ENCODE peak calls at places on chromosomes 16 and 17, in four cellular contexts. One of them, this sample, is unnamed.

GRCh38 chr16:9099131-9099625 is 7.7 kb downstream of the HAPSTR1 start:
- DNase-seq in HL-60: no peak
- DNase-seq in GM12878: no peak
- DNase-seq in K562: no peak
- DNase-seq in this sample: peak; percentile 16

GRCh38 chr17:32976605-32977004 is 15.0 kb upstream of the SPACA3 start:
- DNase-seq in K562: no peak
- DNase-seq in GM12878: no peak
- DNase-seq in HL-60: no peak
- DNase-seq in this sample: no peak

GRCh38 chr16:10968509-10968908 is 24.1 kb downstream of the CLEC16A start:
- DNase-seq in HL-60: no peak
- DNase-seq in GM12878: no peak
- DNase-seq in K562: no peak
- DNase-seq in this sample: no peak

GRCh38 chr17:40190197-40191021 is 13.1 kb downstream of the RAPGEFL1 start:
- DNase-seq in GM12878: no peak
- DNase-seq in HL-60: no peak
- DNase-seq in K562: no peak
- DNase-seq in this sample: no peak

GRCh38 chr16:13083687-13084086 is 182.3 kb downstream of the SHISA9 start:
- DNase-seq in K562: no peak
- DNase-seq in GM12878: no peak
- DNase-seq in HL-60: no peak
- DNase-seq in this sample: no peak

GRCh38 chr17:73914536-73915274 is 270.5 kb upstream of the SDK2 start:
- DNase-seq in GM12878: no peak
- DNase-seq in HL-60: no peak
- DNase-seq in K562: no peak
- DNase-seq in this sample: no peak

GRCh38 chr16:56332464-56333079 is 92.8 kb downstream of the AMFR start:
- DNase-seq in GM12878: no peak
- DNase-seq in HL-60: no peak
- DNase-seq in K562: peak; percentile 72
- DNase-seq in this sample: no peak

GRCh38 chr17:3937359-3937758 is 21.1 kb upstream of the P2RX1 start:
- DNase-seq in GM12878: no peak
- DNase-seq in HL-60: no peak
- DNase-seq in K562: no peak
- DNase-seq in this sample: no peak

GRCh38 chr17:61385869-61386245 is 13.8 kb upstream of the TBX2 start:
- DNase-seq in GM12878: no peak
- DNase-seq in HL-60: no peak
- DNase-seq in K562: no peak
- DNase-seq in this sample: no peak

GRCh38 chr17:21549107-21549687 is 143.1 kb upstream of the KCNJ18 start:
- DNase-seq in HL-60: no peak
- DNase-seq in GM12878: no peak
- DNase-seq in K562: no peak
- DNase-seq in this sample: no peak

GRCh38 chr17:41959336-41960095 is 7.1 kb upstream of the CNP start:
- DNase-seq in GM12878: no peak
- DNase-seq in K562: peak; percentile 73
- DNase-seq in HL-60: no peak
- DNase-seq in this sample: no peak

GRCh38 chr17:17913695-17914332 is 58.4 kb downstream of the TOM1L2 start:
- DNase-seq in GM12878: no peak
- DNase-seq in K562: peak; percentile 87
- DNase-seq in HL-60: no peak
- DNase-seq in this sample: peak; percentile 48

GRCh38 chr17:71409712-71410111 is 711.1 kb upstream of the SOX9 start:
- DNase-seq in HL-60: no peak
- DNase-seq in GM12878: no peak
- DNase-seq in K562: no peak
- DNase-seq in this sample: no peak

GRCh38 chr16:48384305-48384981 is 770 bp downstream of the SIAH1 start:
- DNase-seq in GM12878: no peak
- DNase-seq in K562: peak; percentile 78
- DNase-seq in HL-60: no peak
- DNase-seq in this sample: peak; percentile 58

GRCh38 chr16:1745181-1745899 is 26.0 kb downstream of the NME3 start:
- DNase-seq in HL-60: no peak
- DNase-seq in K562: no peak
- DNase-seq in GM12878: no peak
- DNase-seq in this sample: no peak

GRCh38 chr17:58333396-58334207 is 5.0 kb upstream of the TSPOAP1 start:
- DNase-seq in K562: no peak
- DNase-seq in HL-60: no peak
- DNase-seq in GM12878: no peak
- DNase-seq in this sample: no peak

GRCh38 chr17:75684249-75684648 is 17.1 kb downstream of the SAP30BP start:
- DNase-seq in K562: peak; percentile 35
- DNase-seq in HL-60: no peak
- DNase-seq in GM12878: no peak
- DNase-seq in this sample: no peak
- TF ChIP-seq SPI1 in K562: no peak
- TF ChIP-seq SPI1 in HL-60: no peak
- TF ChIP-seq SPI1 in GM12878: no peak
- TF ChIP-seq SPI1 in this sample: no peak

GRCh38 chr17:27918498-27918897 is 25.3 kb upstream of the LYRM9 start:
- DNase-seq in K562: no peak
- DNase-seq in HL-60: no peak
- DNase-seq in GM12878: no peak
- DNase-seq in this sample: no peak

GRCh38 chr17:27917000-27917399 is 23.8 kb upstream of the LYRM9 start:
- DNase-seq in K562: no peak
- DNase-seq in HL-60: no peak
- DNase-seq in GM12878: no peak
- DNase-seq in this sample: no peak

GRCh38 chr17:27914382-27914781 is 21.2 kb upstream of the LYRM9 start:
- DNase-seq in K562: no peak
- DNase-seq in HL-60: no peak
- DNase-seq in GM12878: no peak
- DNase-seq in this sample: no peak

GRCh38 chr17:27912989-27913388 is 19.8 kb upstream of the LYRM9 start:
- DNase-seq in GM12878: no peak
- DNase-seq in K562: no peak
- DNase-seq in HL-60: no peak
- DNase-seq in this sample: no peak

DNA sequence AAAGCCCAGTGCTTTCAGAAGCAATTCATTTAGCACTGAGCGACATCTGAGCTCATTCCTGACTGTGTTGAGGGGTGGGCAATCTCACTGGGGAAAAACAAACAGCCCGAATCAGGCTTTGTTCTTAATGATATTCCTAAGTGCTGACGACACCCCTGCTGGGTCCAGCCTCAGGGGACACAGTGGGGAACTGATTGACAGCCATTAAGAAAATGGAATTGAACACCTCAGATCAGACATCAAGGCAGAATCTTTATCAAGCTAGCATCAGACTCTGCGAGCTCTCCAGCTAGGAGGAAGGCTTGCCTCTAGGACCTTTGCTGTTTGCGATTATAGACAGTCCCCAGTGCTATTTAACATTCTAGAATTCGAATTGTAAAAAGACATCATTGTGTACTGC is 22.6 kb upstream of the LYRM9 start:
- DNase-seq in K562: no peak
- DNase-seq in GM12878: no peak
- DNase-seq in HL-60: no peak
- DNase-seq in this sample: no peak
- TF ChIP-seq SPI1 in K562: no peak
- TF ChIP-seq SPI1 in GM12878: no peak
- TF ChIP-seq SPI1 in HL-60: no peak
- TF ChIP-seq SPI1 in this sample: no peak

GRCh38 chr17:44983563-44983962 is 15.5 kb upstream of the C1QL1 start:
- DNase-seq in K562: no peak
- DNase-seq in GM12878: no peak
- DNase-seq in HL-60: no peak
- DNase-seq in this sample: no peak
- TF ChIP-seq SPI1 in K562: no peak
- TF ChIP-seq SPI1 in GM12878: no peak
- TF ChIP-seq SPI1 in HL-60: no peak
- TF ChIP-seq SPI1 in this sample: no peak

GRCh38 chr17:64130559-64131001 is 636 bp upstream of the ERN1 start:
- DNase-seq in GM12878: peak; percentile 68
- DNase-seq in HL-60: no peak
- DNase-seq in K562: no peak
- DNase-seq in this sample: no peak
- TF ChIP-seq SPI1 in GM12878: peak; percentile 66
- TF ChIP-seq SPI1 in HL-60: no peak
- TF ChIP-seq SPI1 in K562: no peak
- TF ChIP-seq SPI1 in this sample: peak; percentile 21

GRCh38 chr16:51542856-51543510 is 391.9 kb upstream of the SALL1 start:
- DNase-seq in HL-60: no peak
- DNase-seq in K562: no peak
- DNase-seq in GM12878: no peak
- DNase-seq in this sample: no peak

GRCh38 chr16:51535591-51535990 is 384.5 kb upstream of the SALL1 start:
- DNase-seq in HL-60: no peak
- DNase-seq in K562: no peak
- DNase-seq in GM12878: no peak
- DNase-seq in this sample: no peak

GRCh38 chr16:51544850-51545467 is 393.9 kb upstream of the SALL1 start:
- DNase-seq in GM12878: no peak
- DNase-seq in HL-60: no peak
- DNase-seq in K562: no peak
- DNase-seq in this sample: no peak

GRCh38 chr16:51538707-51539604 is 387.9 kb upstream of the SALL1 start:
- DNase-seq in GM12878: no peak
- DNase-seq in K562: no peak
- DNase-seq in HL-60: no peak
- DNase-seq in this sample: no peak

GRCh38 chr16:51540259-51540658 is 389.2 kb upstream of the SALL1 start:
- DNase-seq in GM12878: no peak
- DNase-seq in HL-60: no peak
- DNase-seq in K562: no peak
- DNase-seq in this sample: no peak
- TF ChIP-seq SPI1 in GM12878: no peak
- TF ChIP-seq SPI1 in HL-60: no peak
- TF ChIP-seq SPI1 in K562: no peak
- TF ChIP-seq SPI1 in this sample: no peak

GRCh38 chr17:66949501-66949900 is 15.0 kb upstream of the CACNG4 start:
- DNase-seq in GM12878: no peak
- DNase-seq in K562: no peak
- DNase-seq in HL-60: no peak
- DNase-seq in this sample: no peak
- TF ChIP-seq SPI1 in GM12878: no peak
- TF ChIP-seq SPI1 in K562: no peak
- TF ChIP-seq SPI1 in HL-60: no peak
- TF ChIP-seq SPI1 in this sample: no peak

DNA sequence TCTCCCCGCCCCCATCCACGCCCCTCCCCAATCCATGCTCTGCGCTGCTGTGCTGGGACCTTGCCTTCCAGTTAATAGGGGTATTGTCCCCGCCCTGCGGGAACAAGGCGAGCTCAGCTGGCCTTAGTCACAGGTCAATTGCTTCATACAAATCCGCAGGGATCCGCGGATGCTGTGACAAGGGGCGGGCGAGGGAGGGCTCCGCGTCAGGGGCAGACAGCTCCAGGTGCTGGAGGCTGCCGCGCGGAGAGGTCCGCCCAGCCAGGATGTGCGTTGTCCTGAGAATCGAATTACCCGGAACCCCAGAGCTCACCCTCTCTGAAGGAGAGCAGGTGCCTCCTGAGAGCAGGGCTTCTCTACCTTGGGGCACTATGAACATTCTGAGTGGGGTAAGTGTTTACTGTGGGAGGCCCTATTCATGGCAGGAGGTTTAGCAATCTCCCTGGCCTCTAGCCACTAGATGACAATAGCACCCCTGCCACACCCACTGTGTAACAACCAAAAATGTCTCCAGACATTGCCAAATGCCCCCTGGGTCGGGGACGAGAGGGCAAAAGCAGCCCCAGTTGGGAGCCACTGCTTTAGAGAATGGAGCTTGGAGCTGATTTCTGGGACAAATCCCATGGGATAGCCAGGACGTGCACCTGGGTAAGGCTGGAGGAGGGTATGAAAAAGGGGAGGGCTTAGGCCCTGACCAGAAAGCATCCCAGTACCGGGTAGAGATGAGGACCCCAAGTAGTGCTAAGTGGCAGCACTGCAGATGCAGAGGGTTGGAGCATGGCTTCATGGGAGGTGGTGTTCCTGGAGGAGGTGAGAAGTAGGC is 138.2 kb downstream of the CYLD start:
- DNase-seq in GM12878: no peak
- DNase-seq in K562: no peak
- DNase-seq in HL-60: no peak
- DNase-seq in this sample: no peak
- TF ChIP-seq SPI1 in GM12878: no peak
- TF ChIP-seq SPI1 in K562: no peak
- TF ChIP-seq SPI1 in HL-60: no peak
- TF ChIP-seq SPI1 in this sample: no peak

DNA sequence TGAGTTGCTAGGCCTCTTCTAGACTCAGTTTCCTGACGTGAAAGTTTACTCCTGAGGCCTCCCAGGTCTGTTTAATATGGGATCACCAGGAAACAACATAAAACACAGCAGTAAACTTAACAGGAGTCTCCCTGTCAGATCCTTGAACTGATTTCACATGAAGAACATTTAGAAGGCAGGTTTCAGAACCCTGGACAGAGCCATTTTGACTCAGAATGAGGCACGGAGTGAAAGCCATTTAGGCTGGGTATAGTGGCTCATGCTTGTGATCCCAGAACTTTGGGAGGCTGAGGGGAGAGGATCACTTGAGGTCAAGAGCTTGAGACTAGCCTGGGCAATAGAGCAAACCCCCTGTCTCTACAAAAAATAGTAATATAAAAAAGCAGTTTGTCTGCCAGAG is 289.1 kb downstream of the CA10 start:
- DNase-seq in HL-60: no peak
- DNase-seq in K562: no peak
- DNase-seq in GM12878: no peak
- DNase-seq in this sample: no peak
- TF ChIP-seq SPI1 in HL-60: no peak
- TF ChIP-seq SPI1 in K562: no peak
- TF ChIP-seq SPI1 in GM12878: no peak
- TF ChIP-seq SPI1 in this sample: no peak

DNA sequence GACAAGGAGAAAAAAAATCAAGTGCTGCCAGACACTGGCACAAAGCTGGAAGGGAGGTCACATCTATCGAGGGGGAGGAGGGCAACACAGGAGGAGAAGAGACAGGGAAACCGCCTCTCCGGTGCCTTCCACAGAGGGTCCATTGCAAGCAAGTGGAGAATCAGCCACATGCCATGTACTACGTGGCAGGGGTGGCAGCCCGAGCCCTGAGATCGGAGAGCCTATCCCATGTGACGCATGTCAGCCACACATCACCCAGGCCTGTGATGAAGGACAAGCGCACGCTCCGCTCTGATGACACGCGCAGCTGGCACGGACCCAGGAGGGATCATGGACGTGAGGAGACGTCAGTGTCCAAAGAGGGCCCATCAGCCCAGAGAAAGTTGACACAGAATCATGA is 30.1 kb downstream of the ADCY9 start:
- DNase-seq in K562: no peak
- DNase-seq in HL-60: no peak
- DNase-seq in GM12878: no peak
- DNase-seq in this sample: no peak
- TF ChIP-seq SPI1 in K562: no peak
- TF ChIP-seq SPI1 in HL-60: no peak
- TF ChIP-seq SPI1 in GM12878: no peak
- TF ChIP-seq SPI1 in this sample: no peak

GRCh38 chr17:78257810-78258322 is 26.4 kb downstream of the TMEM235 start:
- DNase-seq in K562: no peak
- DNase-seq in HL-60: peak; percentile 92
- DNase-seq in GM12878: no peak
- DNase-seq in this sample: no peak
- TF ChIP-seq SPI1 in K562: no peak
- TF ChIP-seq SPI1 in HL-60: peak; percentile 18
- TF ChIP-seq SPI1 in GM12878: no peak
- TF ChIP-seq SPI1 in this sample: no peak

This sample was measured in GM12891.